ENCODE peak calls at places on chromosomes 16 and 17, in six cellular contexts. E is NCI-H1092; Z is activated CD4-positive, alpha-beta T cell treated with anti-CD3 and anti-CD28 coated beads, Interleukin-2, amount 50 U/mL, for 1 hour; L is T-helper 22 cell; D is A549; M is ascending aorta. U is an unnamed sample.

GRCh38 chr16:74607967-74608356 is 1.0 kb upstream of the GLG1 start:
- DNase-seq in E (no peak), Z (no peak), L (no peak), D (no peak), M (no peak), U (no peak)

GRCh38 chr16:84841787-84842300 is 22.1 kb downstream of the CRISPLD2 start:
- DNase-seq in E (no peak), Z (no peak), L (no peak), D (no peak), M (no peak), U (no peak)

GRCh38 chr17:10151667-10152496 is 46.5 kb downstream of the GAS7 start:
- DNase-seq in E (no peak), Z (no peak), L (no peak), D (no peak), M (no peak), U (no peak)

GRCh38 chr16:17416461-17417221 is 54.1 kb downstream of the XYLT1 start:
- DNase-seq in E (no peak), Z (peak), L (peak), D (no peak), M (no peak), U (no peak)

GRCh38 chr17:76935331-76935730 is 67.1 kb downstream of the MGAT5B start:
- DNase-seq in E (no peak), Z (no peak), L (no peak), D (no peak), M (no peak), U (no peak)

GRCh38 chr17:77323413-77324171 is 182.8 kb downstream of the SEC14L1 start:
- DNase-seq in E (no peak), Z (no peak), L (no peak), D (peak), M (no peak), U (no peak)

GRCh38 chr17:29949708-29950107 is 8.3 kb downstream of the EFCAB5 start:
- DNase-seq in E (peak), Z (no peak), L (no peak), D (no peak), M (no peak), U (no peak)

GRCh38 chr17:75142236-75142971 is 10.9 kb upstream of the NT5C start:
- DNase-seq in E (no peak), Z (no peak), L (no peak), D (no peak), M (no peak), U (no peak)

GRCh38 chr17:31596382-31597323 is 205.2 kb downstream of the RAB11FIP4 start:
- DNase-seq in E (no peak), Z (no peak), L (no peak), D (peak), M (peak), U (peak)

GRCh38 chr17:50210249-50211225 is 9.1 kb upstream of the COL1A1 start:
- DNase-seq in E (no peak), Z (no peak), L (no peak), D (peak), M (peak), U (no peak)

GRCh38 chr17:36464765-36465088 is 21.8 kb upstream of the ZNHIT3 start:
- DNase-seq in E (no peak), Z (no peak), L (no peak), D (no peak), M (no peak), U (no peak)

GRCh38 chr17:22217135-22217534 is 524.8 kb downstream of the KCNJ18 start:
- DNase-seq in E (no peak), Z (no peak), L (no peak), D (no peak), M (no peak), U (no peak)

GRCh38 chr16:83963277-83964119 is 4.5 kb upstream of the NECAB2 start:
- DNase-seq in E (no peak), Z (no peak), L (no peak), D (no peak), M (peak), U (no peak)

GRCh38 chr16:15519767-15520166 is 85.4 kb downstream of the BMERB1 start:
- DNase-seq in E (no peak), Z (no peak), L (no peak), D (no peak), M (no peak), U (no peak)

GRCh38 chr16:81630632-81631026 is 148.5 kb upstream of the PLCG2 start:
- DNase-seq in E (peak), Z (no peak), L (no peak), D (no peak), M (no peak), U (no peak)

GRCh38 chr16:29745126-29745852 is 501 bp downstream of the C16orf54 start:
- DNase-seq in E (no peak), Z (peak), L (peak), D (no peak), M (no peak), U (no peak)

U was measured in cerebellar nuclear complex.